ENCODE peak calls at places on chromosomes 11 and 22, in four cellular contexts. R is A549, I is heart left ventricle, J is cardiac muscle cell. S is an unnamed sample.

GRCh38 chr22:19568337-19569311 is 44.4 kb upstream of the CLDN5 start:
- DNase-seq in J (peak), I (no peak), R (no peak), S (no peak)

GRCh38 chr11:13055200-13055599 is 46.1 kb downstream of the RASSF10 start:
- DNase-seq in J (no peak), R (no peak), I (no peak), S (no peak)

GRCh38 chr11:120839846-120840402 is 184.0 kb upstream of the TBCEL start:
- DNase-seq in R (no peak), J (no peak), I (no peak), S (no peak)

GRCh38 chr11:14519692-14520085 is 497 bp downstream of the PSMA1 start:
- DNase-seq in I (no peak), J (no peak), R (no peak), S (no peak)

GRCh38 chr11:64490562-64491216 is 100.3 kb upstream of the SLC22A12 start:
- DNase-seq in R (no peak), J (no peak), I (no peak), S (no peak)

GRCh38 chr11:84628871-84629625 is 998.1 kb downstream of the DLG2 start:
- DNase-seq in I (no peak), R (no peak), J (no peak), S (peak)

GRCh38 chr11:121613724-121614123 is 161.0 kb upstream of the SORL1-AS1 start:
- DNase-seq in I (no peak), R (no peak), J (peak), S (no peak)

GRCh38 chr11:74257934-74258553 is 53.4 kb downstream of the P4HA3 start:
- DNase-seq in I (peak), R (no peak), J (peak), S (no peak)

GRCh38 chr22:24333301-24333700 is 62.7 kb downstream of the SPECC1L start:
- DNase-seq in R (no peak), I (no peak), J (no peak), S (no peak)

GRCh38 chr22:42294034-42294985 is 23.9 kb upstream of the TCF20 start:
- DNase-seq in R (no peak), I (peak), J (peak), S (no peak)

GRCh38 chr22:30324008-30324730 is 2.6 kb downstream of the TBC1D10A start:
- DNase-seq in I (no peak), J (peak), R (no peak), S (no peak)

GRCh38 chr11:118202599-118203422 is 22.0 kb downstream of the JAML start:
- DNase-seq in J (no peak), I (no peak), R (no peak), S (no peak)

GRCh38 chr11:8018742-8019631 is 31.9 kb downstream of the EIF3F start:
- DNase-seq in R (peak), J (peak), I (peak), S (peak)

GRCh38 chr11:35800970-35801953 is 138.7 kb downstream of the TRIM44 start:
- DNase-seq in R (no peak), J (no peak), I (no peak), S (no peak)

GRCh38 chr11:119999220-119999619 is 138.7 kb downstream of the TRIM29 start:
- DNase-seq in R (no peak), J (no peak), I (no peak), S (peak)

GRCh38 chr11:73379189-73379880 is 3.1 kb downstream of the RELT start:
- DNase-seq in J (no peak), I (peak), R (no peak), S (no peak)

GRCh38 chr11:104534268-104534667 is 364.0 kb downstream of the CASP12 start:
- DNase-seq in J (peak), R (peak), I (no peak), S (no peak)

GRCh38 chr11:72641900-72642814 is 32.1 kb downstream of the PDE2A start:
- DNase-seq in I (peak), R (peak), J (peak), S (peak)

GRCh38 chr22:27980424-27981148 is 61.5 kb upstream of the PITPNB start:
- DNase-seq in J (no peak), R (no peak), I (no peak), S (peak)

GRCh38 chr22:23248583-23248982 is 68.3 kb downstream of the BCR start:
- DNase-seq in J (no peak), I (no peak), R (no peak), S (no peak)

GRCh38 chr11:117924631-117925170 is 4.5 kb downstream of the TMPRSS13 start:
- DNase-seq in I (no peak), J (no peak), R (no peak), S (no peak)

GRCh38 chr11:112016088-112016764 is 9.0 kb upstream of the DLAT start:
- DNase-seq in J (peak), I (no peak), R (no peak), S (no peak)

GRCh38 chr22:38513063-38513462 is 7.0 kb upstream of the DDX17 start:
- DNase-seq in J (no peak), I (no peak), R (no peak), S (peak)
- TF ChIP-seq CTCF in J (no peak), I (no peak), R (no peak), S (peak)

GRCh38 chr22:26485013-26485412 is 1.3 kb downstream of the SRRD start:
- DNase-seq in R (no peak), I (no peak), J (no peak), S (no peak)
- H3K27ac ChIP-seq in R (no peak), I (no peak), J (peak), S (no peak)

GRCh38 chr11:128323381-128323780 is 264.0 kb downstream of the ETS1 start:
- DNase-seq in I (no peak), R (no peak), J (peak), S (peak)
- TF ChIP-seq CTCF in I (peak), R (no peak), J (peak), S (peak)

DNA sequence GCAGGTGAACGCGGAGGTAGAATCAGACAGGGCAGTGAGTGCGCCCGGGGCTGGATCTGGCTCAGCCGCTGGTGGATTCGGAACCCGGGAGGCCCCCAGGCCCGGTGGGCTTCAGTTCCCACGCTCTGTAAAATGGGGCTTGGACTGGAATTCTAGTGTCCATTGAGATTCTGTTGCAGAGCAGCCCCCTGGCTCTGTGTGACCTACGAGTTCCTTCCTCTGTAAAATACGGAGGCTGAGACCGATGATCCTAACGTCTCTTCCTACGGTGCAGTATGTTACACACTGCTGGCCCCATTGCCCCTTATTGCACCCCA is 14.9 kb downstream of the SSH3 start:
- DNase-seq in R (peak), J (no peak), I (no peak), S (no peak)
- H3K27ac ChIP-seq in R (peak), J (no peak), I (peak), S (peak)

DNA sequence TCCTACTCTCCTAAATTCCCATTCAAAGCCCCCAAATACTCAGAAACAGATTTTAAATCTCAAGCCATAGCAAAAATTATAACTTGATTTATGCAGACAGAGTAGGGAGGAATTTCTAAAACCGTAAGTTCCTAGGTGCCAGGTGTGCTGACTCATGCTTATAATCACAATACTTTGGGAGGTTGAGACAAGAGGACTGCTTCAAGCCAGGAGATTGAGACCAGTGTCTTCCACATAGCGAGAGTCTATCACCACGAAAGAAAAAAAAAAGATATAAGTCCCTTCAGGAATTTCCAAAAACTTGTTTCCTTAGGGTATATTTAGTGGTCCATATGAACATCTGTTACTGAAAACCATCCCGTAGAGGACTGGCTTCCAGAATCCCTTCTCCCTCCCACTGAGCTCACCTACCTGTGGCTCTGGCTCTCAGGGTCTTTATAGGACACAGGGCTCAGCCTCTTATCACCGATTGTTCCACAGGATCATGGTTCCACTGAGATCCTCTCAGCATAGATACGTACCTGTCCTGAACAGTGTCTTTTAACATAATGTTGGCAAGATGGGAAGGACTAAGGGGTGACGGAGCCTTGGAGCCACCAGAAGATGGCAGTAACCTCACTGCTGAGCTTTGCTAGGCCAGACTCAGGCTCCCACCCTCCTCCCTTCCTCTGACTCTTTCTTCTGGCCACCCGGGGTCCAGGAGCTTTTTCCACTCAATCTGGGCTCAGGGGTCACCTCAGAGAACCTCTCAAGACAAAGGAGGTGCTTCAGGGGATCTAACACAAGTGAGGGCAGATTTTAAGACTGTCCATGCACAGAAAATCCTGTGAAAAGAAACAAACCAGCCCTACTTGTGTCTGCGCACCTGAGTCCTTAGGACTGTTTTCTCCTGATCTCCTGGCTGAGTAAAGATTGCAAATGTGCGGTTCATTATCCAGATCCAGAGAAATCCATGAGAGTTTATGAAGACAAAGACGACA is 117.5 kb upstream of the TOP3B start:
- DNase-seq in I (no peak), R (no peak), J (peak), S (peak)
- TF ChIP-seq CTCF in I (no peak), R (no peak), J (peak), S (peak)

GRCh38 chr11:2386591-2386990 is 9.5 kb downstream of the CD81 start:
- DNase-seq in I (no peak), R (no peak), J (no peak), S (no peak)
- H3K27ac ChIP-seq in I (peak), R (no peak), J (no peak), S (no peak)

GRCh38 chr11:67648140-67648795 is 2.3 kb downstream of the ACY3 start:
- DNase-seq in J (no peak), I (no peak), R (peak), S (peak)
- TF ChIP-seq CTCF in J (peak), I (no peak), R (peak), S (peak)

S was measured in WERI-Rb-1.